ENCODE peak calls at places on chromosomes 11 and 22, in nine cellular contexts. P is adrenal gland, S is lower lobe of right lung, N is prostate gland, U is esophagus squamous epithelium, G is heart left ventricle, D is HL-60, X is upper lobe of right lung, V is mammary epithelial cell. B is an unnamed sample.

GRCh38 chr22:24230911-24231656 is 13.8 kb downstream of the GGT5 start:
- DNase-seq in P (peak; percentile 61), S (peak; percentile 82), N (no peak), U (no peak), G (peak; percentile 76), D (no peak), X (peak; percentile 87), V (no peak), B (no peak)

GRCh38 chr11:130070109-130070828 is 575 bp downstream of the APLP2 start:
- DNase-seq in P (peak; percentile 63), S (peak; percentile 65), N (peak; percentile 28), U (no peak), G (peak; percentile 73), D (no peak), X (peak; percentile 77), V (peak; percentile 27), B (peak; percentile 75)

GRCh38 chr22:30832407-30832987 is 136.1 kb downstream of the MORC2 start:
- DNase-seq in P (no peak), S (no peak), N (no peak), U (no peak), G (no peak), D (no peak), X (no peak), V (no peak), B (peak; percentile 3)

GRCh38 chr11:129702410-129703390 is 112.9 kb upstream of the TMEM45B start:
- DNase-seq in P (no peak), S (no peak), N (no peak), U (no peak), G (no peak), D (no peak), X (no peak), V (peak; percentile 63), B (no peak)

GRCh38 chr11:25734592-25735211 is 597.2 kb upstream of the ANO3 start:
- DNase-seq in P (no peak), S (no peak), N (no peak), U (no peak), G (no peak), D (no peak), X (no peak), V (peak; percentile 21), B (no peak)

GRCh38 chr11:108871152-108871551 is 206.3 kb downstream of the DDX10 start:
- DNase-seq in P (peak; percentile 38), S (no peak), N (no peak), U (no peak), G (no peak), D (no peak), X (no peak), V (peak; percentile 56), B (no peak)

GRCh38 chr11:115918579-115918978 is 414.4 kb upstream of the CADM1 start:
- DNase-seq in P (no peak), S (no peak), N (no peak), U (no peak), G (no peak), D (no peak), X (no peak), V (no peak), B (no peak)

GRCh38 chr11:120499088-120499487 is 12.5 kb upstream of the GRIK4 start:
- DNase-seq in P (no peak), S (no peak), N (no peak), U (no peak), G (no peak), D (no peak), X (no peak), V (no peak), B (no peak)

GRCh38 chr11:14346303-14346702 is 12.7 kb downstream of the RRAS2 start:
- DNase-seq in P (no peak), S (no peak), N (no peak), U (no peak), G (no peak), D (no peak), X (no peak), V (no peak), B (no peak)

GRCh38 chr11:44034639-44035038 is 13.1 kb upstream of the ACCSL start:
- DNase-seq in P (no peak), S (no peak), N (no peak), U (no peak), G (no peak), D (no peak), X (no peak), V (no peak), B (no peak)

GRCh38 chr11:44032304-44033085 is 15.3 kb upstream of the ACCSL start:
- DNase-seq in P (no peak), S (peak; percentile 75), N (no peak), U (no peak), G (peak; percentile 77), D (no peak), X (peak; percentile 78), V (no peak), B (peak; percentile 93)

GRCh38 chr11:44031549-44031948 is 16.2 kb upstream of the ACCSL start:
- DNase-seq in P (no peak), S (no peak), N (no peak), U (no peak), G (no peak), D (no peak), X (no peak), V (no peak), B (peak; percentile 70)

GRCh38 chr11:44033856-44034255 is 13.9 kb upstream of the ACCSL start:
- DNase-seq in P (no peak), S (no peak), N (no peak), U (no peak), G (no peak), D (no peak), X (no peak), V (no peak), B (no peak)

DNA sequence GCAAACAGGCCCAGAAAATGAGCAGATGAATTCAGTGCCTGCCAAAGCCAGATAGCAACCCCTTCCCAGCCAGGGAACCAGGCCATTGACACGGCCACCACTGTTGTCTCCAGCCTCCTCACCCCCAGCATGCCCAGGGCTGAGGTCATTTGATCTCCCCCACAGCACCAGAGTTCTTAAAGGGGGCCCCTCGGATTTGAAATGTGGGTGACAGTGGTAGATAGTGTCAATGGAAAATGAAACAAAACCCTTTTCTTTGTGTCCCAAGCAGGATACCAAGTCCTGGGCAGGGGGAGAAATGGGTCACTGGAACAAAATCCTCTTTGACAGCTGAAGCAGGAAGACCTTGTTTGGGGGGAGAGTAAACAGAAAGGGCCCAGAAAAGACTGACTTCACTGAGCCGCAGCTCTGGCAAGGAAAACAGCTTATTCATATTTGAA is 14.3 kb upstream of the ACCSL start:
- DNase-seq in P (no peak), S (no peak), N (no peak), U (no peak), G (no peak), D (no peak), X (no peak), V (no peak), B (no peak)
- H3K27ac ChIP-seq in P (no peak overlapping the region), S (no peak overlapping the region), N (no peak overlapping the region), U (no peak overlapping the region), G (peak overlapping the region; percentile 92), D (no peak overlapping the region), X (peak overlapping the region; percentile 42), V (no peak overlapping the region), B (peak overlapping the region; percentile 88)

GRCh38 chr11:11620966-11621880 is 582 bp downstream of the GALNT18 start:
- DNase-seq in P (no peak), S (peak; percentile 55), N (peak; percentile 38), U (no peak), G (no peak), D (no peak), X (peak; percentile 75), V (peak; percentile 58), B (no peak)

GRCh38 chr11:11624206-11624605 is 2.4 kb upstream of the GALNT18 start:
- DNase-seq in P (no peak), S (no peak), N (no peak), U (no peak), G (no peak), D (no peak), X (no peak), V (no peak), B (no peak)

GRCh38 chr11:11622772-11623531 is 1.1 kb upstream of the GALNT18 start:
- DNase-seq in P (no peak), S (no peak), N (peak; percentile 61), U (no peak), G (no peak), D (no peak), X (no peak), V (no peak), B (no peak)

GRCh38 chr11:11620251-11620965 is 1.4 kb downstream of the GALNT18 start:
- DNase-seq in P (peak; percentile 33), S (peak; percentile 73), N (peak; percentile 46), U (no peak), G (peak; percentile 77), D (no peak), X (peak; percentile 84), V (peak; percentile 68), B (peak; percentile 80)

DNA sequence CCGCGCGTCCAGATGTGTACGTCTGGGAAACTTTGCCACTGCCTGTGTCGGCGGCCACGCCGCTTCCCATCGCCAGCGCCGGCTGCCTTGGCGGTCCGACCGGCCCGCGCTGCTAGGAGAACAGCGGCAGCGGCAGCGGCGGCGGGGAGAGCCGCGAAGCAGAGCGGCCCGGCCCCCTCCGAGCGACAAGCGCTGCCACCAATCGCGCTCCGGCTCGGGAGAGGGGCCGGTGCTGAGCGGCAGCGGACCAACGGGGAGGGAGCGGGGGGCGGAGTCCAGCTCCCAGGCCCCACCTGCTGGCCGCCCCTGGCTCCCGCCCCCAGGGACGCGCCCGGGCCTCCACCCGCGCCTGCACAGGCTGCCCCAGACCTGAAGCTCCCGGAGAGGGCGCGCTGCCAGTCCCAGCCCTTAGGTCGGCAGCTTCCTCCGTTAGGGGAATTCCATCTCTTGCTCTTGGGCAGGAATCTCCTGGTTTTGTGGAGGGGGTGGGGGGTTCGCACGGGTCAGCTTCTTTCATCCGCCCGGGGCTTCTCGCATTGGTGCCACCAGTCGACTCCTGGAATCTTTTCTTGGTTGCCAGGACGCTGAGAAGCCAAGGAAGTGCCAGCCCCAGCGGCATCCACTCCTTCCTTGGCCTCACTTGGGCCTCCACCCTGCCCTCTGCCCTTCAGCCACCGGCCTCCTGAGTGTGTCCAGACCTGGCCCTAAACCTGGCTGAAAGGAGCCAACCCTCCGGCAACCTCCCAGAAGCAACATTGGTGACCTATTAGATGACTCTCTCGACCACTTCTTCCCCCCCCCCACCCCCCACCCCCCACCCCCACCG is at the start of gene GALNT18:
- DNase-seq in P (peak; percentile 90), S (peak; percentile 92), N (peak; percentile 95), U (no peak), G (peak; percentile 96), D (peak; percentile 41), X (peak; percentile 95), V (peak; percentile 97), B (peak; percentile 92)
- TF ChIP-seq CTCF in P (peak; percentile 64), S (peak; percentile 51), N (peak; percentile 39), U (no peak), G (peak; percentile 38), D (no peak), X (peak; percentile 50), V (peak; percentile 53), B (peak; percentile 30)

GRCh38 chr11:122791836-122792235 is 46.5 kb upstream of the CRTAM start:
- DNase-seq in P (no peak), S (no peak), N (no peak), U (no peak), G (no peak), D (no peak), X (no peak), V (no peak), B (no peak)
- H3K27ac ChIP-seq in P (no peak overlapping the region), S (peak overlapping the region; percentile 37), N (no peak overlapping the region), U (peak overlapping the region; percentile 47), G (no peak overlapping the region), D (no peak overlapping the region), X (no peak overlapping the region), V (no peak overlapping the region), B (no peak overlapping the region)

GRCh38 chr11:74870485-74870884 is 78.4 kb downstream of the XRRA1 start:
- DNase-seq in P (no peak), S (no peak), N (no peak), U (no peak), G (no peak), D (peak; percentile 21), X (no peak), V (peak; percentile 57), B (no peak)
- TF ChIP-seq CTCF in P (no peak), S (peak; percentile 35), N (no peak), U (no peak), G (peak; percentile 25), D (no peak), X (peak; percentile 33), V (peak; percentile 26), B (no peak)

B was measured in coronary artery.